ENCODE peak calls at places on chromosomes 1 and 21, in nine cellular contexts. F, B, Q, T, V, S, I, K and Y are unnamed samples.

GRCh38 chr1:234583755-234584430 is 26.1 kb downstream of the IRF2BP2 start:
- DNase-seq in S (no peak), F (no peak), I (no peak), Q (peak), V (no peak), B (no peak), K (no peak), T (no peak), Y (no peak)

GRCh38 chr1:226548281-226549093 is at the start of gene STUM:
- DNase-seq in V (no peak), I (no peak), B (no peak), K (peak), Q (no peak), S (peak), T (peak), F (peak), Y (peak)

GRCh38 chr21:38761531-38761930 is 44.2 kb upstream of the ETS2 start:
- DNase-seq in I (no peak), B (no peak), Q (no peak), V (no peak), T (no peak), F (no peak), K (no peak), S (no peak), Y (no peak)

GRCh38 chr1:176770066-176770465 is 307.1 kb downstream of the PAPPA2 start:
- DNase-seq in V (no peak), T (no peak), S (no peak), K (no peak), Q (no peak), B (no peak), F (no peak), I (no peak), Y (no peak)

GRCh38 chr1:45721207-45721606 is 29.2 kb downstream of the IPP start:
- DNase-seq in K (no peak), B (no peak), Q (no peak), T (no peak), I (peak), F (no peak), S (no peak), V (no peak), Y (peak)

GRCh38 chr1:101188311-101188710 is 48.5 kb upstream of the S1PR1 start:
- DNase-seq in I (no peak), Q (no peak), K (no peak), B (peak), F (no peak), S (no peak), V (no peak), T (no peak), Y (peak)

GRCh38 chr1:243718893-243719292 is 131.2 kb downstream of the AKT3 start:
- DNase-seq in B (peak), Q (no peak), S (no peak), F (no peak), I (peak), V (no peak), K (no peak), T (no peak), Y (peak)

GRCh38 chr1:76591963-76592362 is 275.3 kb upstream of the ST6GALNAC5 start:
- DNase-seq in S (no peak), Q (no peak), B (no peak), K (no peak), V (no peak), F (no peak), I (no peak), T (no peak), Y (no peak)

GRCh38 chr1:240956424-240956823 is 344.5 kb upstream of the GREM2 start:
- DNase-seq in I (no peak), T (no peak), Q (no peak), F (no peak), V (no peak), B (no peak), K (no peak), S (no peak), Y (no peak)

GRCh38 chr1:109509176-109510134 is at the start of gene AMIGO1:
- DNase-seq in I (no peak), B (peak), K (peak), T (peak), F (peak), V (no peak), S (peak), Q (peak), Y (peak)

GRCh38 chr1:183284086-183284485 is 98.0 kb downstream of the LAMC2 start:
- DNase-seq in I (no peak), Q (no peak), K (no peak), F (no peak), T (no peak), V (peak), B (no peak), S (no peak), Y (no peak)

GRCh38 chr1:76035053-76035452 is 39.5 kb upstream of the ST6GALNAC3 start:
- DNase-seq in Q (no peak), F (no peak), K (no peak), S (no peak), B (peak), V (no peak), T (no peak), I (no peak), Y (peak)

GRCh38 chr21:15152591-15152990 is 87.8 kb upstream of the NRIP1 start:
- DNase-seq in I (no peak), B (no peak), V (no peak), F (no peak), T (no peak), S (no peak), Q (no peak), K (no peak), Y (no peak)

GRCh38 chr1:225767591-225768540 is 9.8 kb upstream of the SRP9 start:
- DNase-seq in S (peak), B (peak), T (peak), K (no peak), I (peak), V (no peak), F (no peak), Q (peak), Y (peak)

GRCh38 chr1:47196622-47197021 is 6.8 kb upstream of the PDZK1IP1 start:
- DNase-seq in F (no peak), V (peak), S (no peak), K (no peak), T (peak), B (no peak), I (no peak), Q (no peak), Y (no peak)

GRCh38 chr1:83998599-83999315 is at the start of gene TTLL7:
- DNase-seq in K (peak), T (peak), Q (peak), F (peak), B (peak), V (peak), I (no peak), S (peak), Y (peak)

GRCh38 chr1:239558992-239559391 is 172.6 kb downstream of the CHRM3 start:
- DNase-seq in B (no peak), V (no peak), S (no peak), Q (no peak), K (no peak), I (no peak), T (no peak), F (no peak), Y (no peak)

GRCh38 chr21:45982758-45983731 is 1.5 kb downstream of the COL6A1 start:
- DNase-seq in B (no peak), Q (no peak), F (no peak), T (peak), I (no peak), V (peak), S (no peak), K (no peak), Y (peak)

GRCh38 chr1:206029484-206029883 is 5.8 kb upstream of the CTSE start:
- DNase-seq in I (no peak), Q (peak), V (no peak), S (no peak), T (no peak), B (peak), F (no peak), K (no peak), Y (no peak)

GRCh38 chr1:19310720-19311502 is 1.0 kb downstream of the AKR7A2 start:
- DNase-seq in V (no peak), K (no peak), F (no peak), B (no peak), T (no peak), S (no peak), Q (peak), I (no peak), Y (peak)

GRCh38 chr1:51518730-51519047 is 377 bp downstream of the EPS15 start:
- DNase-seq in T (peak), F (peak), V (peak), Q (peak), S (no peak), K (peak), I (no peak), B (no peak), Y (peak)

GRCh38 chr1:3111616-3112021 is 42.6 kb downstream of the PRDM16 start:
- DNase-seq in V (no peak), K (no peak), I (no peak), S (no peak), T (no peak), F (no peak), B (no peak), Q (no peak), Y (no peak)

GRCh38 chr1:45569571-45569961 is 14.3 kb upstream of the NASP start:
- DNase-seq in B (no peak), K (no peak), V (no peak), I (no peak), S (no peak), T (no peak), F (no peak), Q (no peak), Y (no peak)

GRCh38 chr21:32360401-32360981 is 32.3 kb downstream of the URB1 start:
- DNase-seq in I (no peak), V (no peak), B (no peak), Q (no peak), K (no peak), S (no peak), T (no peak), F (no peak), Y (no peak)

GRCh38 chr1:11180342-11180744 is 8.8 kb upstream of the ANGPTL7 start:
- DNase-seq in K (no peak), V (no peak), B (peak), T (no peak), Q (no peak), F (no peak), S (no peak), I (no peak), Y (peak)

GRCh38 chr1:237562247-237562823 is 328.4 kb downstream of the ZP4 start:
- DNase-seq in S (no peak), I (peak), V (no peak), B (peak), F (peak), Q (no peak), K (peak), T (no peak), Y (peak)

GRCh38 chr1:27569088-27569459 is 34.9 kb downstream of the AHDC1 start:
- DNase-seq in S (no peak), T (no peak), F (no peak), Q (no peak), I (no peak), B (peak), V (no peak), K (no peak), Y (peak)

GRCh38 chr1:54052470-54052933 is 502 bp downstream of the TMEM59 start:
- DNase-seq in V (peak), B (peak), S (peak), T (peak), F (peak), Q (peak), K (no peak), I (no peak), Y (peak)

GRCh38 chr1:33261344-33261743 is 5.1 kb downstream of the ZNF362 start:
- DNase-seq in S (no peak), B (no peak), F (no peak), V (no peak), K (no peak), I (no peak), Q (no peak), T (no peak), Y (no peak)

GRCh38 chr21:39014751-39015150 is 168.5 kb downstream of the PSMG1 start:
- DNase-seq in V (no peak), Q (no peak), I (peak), B (peak), S (no peak), F (no peak), T (no peak), K (no peak), Y (peak)

GRCh38 chr1:64687725-64688285 is 57.1 kb upstream of the RAVER2 start:
- DNase-seq in V (no peak), F (no peak), S (no peak), I (no peak), K (no peak), B (peak), T (no peak), Q (no peak), Y (peak)

GRCh38 chr1:7831458-7831857 is 21.4 kb downstream of the UTS2 start:
- DNase-seq in B (no peak), F (no peak), Q (no peak), S (no peak), V (no peak), K (no peak), I (no peak), T (no peak), Y (no peak)

GRCh38 chr1:109207472-109208103 is 6.1 kb upstream of the SARS1 start:
- DNase-seq in F (no peak), T (no peak), Q (no peak), I (no peak), S (no peak), V (no peak), B (no peak), K (no peak), Y (no peak)

GRCh38 chr1:209672705-209673630 is 2.2 kb upstream of the G0S2 start:
- DNase-seq in S (no peak), I (no peak), K (no peak), T (no peak), Q (no peak), B (peak), F (peak), V (no peak), Y (peak)

GRCh38 chr1:114035304-114035700 is 56.0 kb downstream of the OLFML3 start:
- DNase-seq in K (no peak), V (no peak), F (no peak), I (no peak), Q (no peak), T (no peak), S (peak), B (no peak), Y (no peak)

GRCh38 chr1:184396081-184396480 is 9.3 kb downstream of the C1orf21 start:
- DNase-seq in T (no peak), F (no peak), V (no peak), K (no peak), S (no peak), Q (no peak), B (no peak), I (no peak), Y (no peak)

GRCh38 chr1:213564215-213564659 is 423.5 kb upstream of the PROX1 start:
- DNase-seq in K (no peak), F (no peak), V (no peak), I (no peak), B (peak), S (no peak), T (no peak), Q (no peak), Y (peak)

GRCh38 chr1:201436461-201436860 is 14.9 kb upstream of the TNNI1 start:
- DNase-seq in Q (no peak), S (peak), B (peak), I (no peak), V (peak), F (no peak), T (peak), K (no peak), Y (peak)